ENCODE peak calls at places on chromosome X, in five cellular contexts. M is kidney epithelial cell, C is A549, H is astrocyte of the spinal cord, B is mucosa of descending colon. P is an unnamed sample.

GRCh38 chrX:79452879-79453278 is 85.7 kb upstream of the ITM2A start:
- DNase-seq in B (peak), C (no peak), M (peak), H (no peak), P (no peak)

GRCh38 chrX:48891402-48892288 is 5.9 kb downstream of the TIMM17B start:
- DNase-seq in H (peak), M (peak), B (peak), C (peak), P (peak)

GRCh38 chrX:45868425-45868824 is 667.7 kb upstream of the DIPK2B start:
- DNase-seq in C (no peak), H (no peak), M (no peak), B (no peak), P (no peak)

GRCh38 chrX:107450823-107451509 is 1.5 kb downstream of the FRMPD3 start:
- DNase-seq in B (peak), H (no peak), C (peak), M (no peak), P (no peak)

GRCh38 chrX:42276982-42277690 is 353.8 kb upstream of the CASK start:
- DNase-seq in H (no peak), M (peak), C (no peak), B (no peak), P (no peak)

GRCh38 chrX:98296129-98296528 is 1412.4 kb downstream of the RPA4 start:
- DNase-seq in B (no peak), H (no peak), C (no peak), M (no peak), P (no peak)

GRCh38 chrX:69155786-69156520 is 9.3 kb downstream of the PJA1 start:
- DNase-seq in C (no peak), H (no peak), B (no peak), M (no peak), P (no peak)

GRCh38 chrX:23235051-23235450 is 99.6 kb upstream of the PTCHD1 start:
- DNase-seq in C (no peak), M (no peak), H (no peak), B (no peak), P (no peak)

GRCh38 chrX:10230222-10230621 is 73.4 kb downstream of the CLCN4 start:
- DNase-seq in H (no peak), C (no peak), M (no peak), B (no peak), P (no peak)

GRCh38 chrX:70481871-70482270 is 37.2 kb downstream of the DLG3 start:
- DNase-seq in H (no peak), B (no peak), C (no peak), M (no peak), P (no peak)

GRCh38 chrX:70480660-70481018 is 36.0 kb downstream of the DLG3 start:
- DNase-seq in M (no peak), B (no peak), H (no peak), C (no peak), P (no peak)

GRCh38 chrX:70482300-70482699 is 37.7 kb downstream of the DLG3 start:
- DNase-seq in B (no peak), C (no peak), M (no peak), H (no peak), P (no peak)

GRCh38 chrX:70479970-70480659 is 35.5 kb downstream of the DLG3 start:
- DNase-seq in C (peak), B (peak), M (no peak), H (no peak), P (no peak)

DNA sequence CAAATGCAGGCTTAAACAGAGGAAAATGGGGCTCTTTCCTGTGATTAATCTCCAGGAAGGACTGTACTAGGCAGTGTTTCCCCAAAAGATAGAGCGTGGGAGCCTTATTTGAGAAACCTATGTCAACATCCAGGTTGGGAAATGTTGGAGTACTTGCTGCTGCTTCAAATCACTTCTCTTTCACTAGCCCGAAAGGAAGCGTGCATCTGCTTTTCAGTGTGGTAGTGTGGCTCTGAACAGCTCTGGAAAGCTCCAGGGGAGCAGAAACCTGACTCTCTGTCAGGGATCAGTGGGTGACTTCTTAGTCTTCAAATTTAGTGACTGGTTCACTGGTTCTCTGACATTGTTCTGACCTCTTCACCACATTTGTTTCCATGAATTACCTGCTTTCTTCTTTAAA is 36.8 kb downstream of the DLG3 start:
- DNase-seq in M (no peak), C (no peak), B (no peak), H (no peak), P (no peak)
- H3K4me3 ChIP-seq in M (no peak), C (no peak), B (no peak), H (no peak), P (no peak)

GRCh38 chrX:64395568-64395929 is 297 bp upstream of the MTMR8 start:
- DNase-seq in H (no peak), M (no peak), B (no peak), C (no peak), P (no peak)
- H3K4me3 ChIP-seq in H (no peak), M (peak), B (no peak), C (peak), P (peak)

GRCh38 chrX:40158036-40158706 is 60.4 kb upstream of the BCOR start:
- DNase-seq in M (no peak), B (peak), H (no peak), C (peak), P (peak)
- H3K4me3 ChIP-seq in M (peak), B (no peak), H (peak), C (peak), P (peak)

GRCh38 chrX:139924069-139924695 is 8.7 kb downstream of the ATP11C start:
- DNase-seq in M (no peak), B (no peak), C (no peak), H (no peak), P (no peak)
- H3K4me3 ChIP-seq in M (no peak), B (no peak), C (no peak), H (no peak), P (no peak)

P was measured in aorta.